ENCODE peak calls at places on chromosomes 4 and X, in five cellular contexts. One of them, this sample, is unnamed.

GRCh38 chr4:110003401-110004187 is 90.9 kb downstream of the EGF start:
- DNase-seq in psoas muscle: no peak
- DNase-seq in astrocyte of the spinal cord: no peak
- DNase-seq in SJSA1: no peak
- DNase-seq in IMR-90: no peak
- DNase-seq in this sample: no peak

GRCh38 chrX:133586443-133586842 is 171.2 kb upstream of the GPC4 start:
- DNase-seq in IMR-90: no peak
- DNase-seq in SJSA1: peak
- DNase-seq in psoas muscle: no peak
- DNase-seq in astrocyte of the spinal cord: no peak
- DNase-seq in this sample: no peak

GRCh38 chr4:149796381-149796780 is 19.3 kb downstream of the IQCM start:
- DNase-seq in psoas muscle: no peak
- DNase-seq in IMR-90: no peak
- DNase-seq in astrocyte of the spinal cord: peak
- DNase-seq in SJSA1: no peak
- DNase-seq in this sample: no peak

GRCh38 chr4:159305129-159305528 is 202.2 kb downstream of the RAPGEF2 start:
- DNase-seq in astrocyte of the spinal cord: no peak
- DNase-seq in psoas muscle: no peak
- DNase-seq in SJSA1: no peak
- DNase-seq in IMR-90: no peak
- DNase-seq in this sample: no peak

GRCh38 chr4:22045051-22045450 is 96.5 kb upstream of the KCNIP4 start:
- DNase-seq in SJSA1: no peak
- DNase-seq in IMR-90: no peak
- DNase-seq in astrocyte of the spinal cord: no peak
- DNase-seq in psoas muscle: no peak
- DNase-seq in this sample: no peak

GRCh38 chrX:112190646-112191045 is 108.1 kb upstream of the TRPC5 start:
- DNase-seq in astrocyte of the spinal cord: no peak
- DNase-seq in SJSA1: no peak
- DNase-seq in IMR-90: no peak
- DNase-seq in psoas muscle: no peak
- DNase-seq in this sample: no peak

GRCh38 chr4:99816611-99817309 is at the start of gene DAPP1:
- DNase-seq in IMR-90: no peak
- DNase-seq in psoas muscle: no peak
- DNase-seq in astrocyte of the spinal cord: no peak
- DNase-seq in SJSA1: no peak
- DNase-seq in this sample: peak

GRCh38 chrX:17581650-17582049 is 155.6 kb upstream of the SCML1 start:
- DNase-seq in psoas muscle: no peak
- DNase-seq in IMR-90: no peak
- DNase-seq in astrocyte of the spinal cord: no peak
- DNase-seq in SJSA1: no peak
- DNase-seq in this sample: no peak

GRCh38 chrX:107729558-107730297 is 45.9 kb downstream of the TSC22D3 start:
- DNase-seq in IMR-90: no peak
- DNase-seq in astrocyte of the spinal cord: no peak
- DNase-seq in SJSA1: no peak
- DNase-seq in psoas muscle: peak
- DNase-seq in this sample: no peak

GRCh38 chr4:60201052-60201673 is 999.0 kb upstream of the ADGRL3 start:
- DNase-seq in astrocyte of the spinal cord: peak
- DNase-seq in IMR-90: peak
- DNase-seq in psoas muscle: no peak
- DNase-seq in SJSA1: peak
- DNase-seq in this sample: peak

GRCh38 chrX:19064175-19064574 is 58.1 kb downstream of the ADGRG2 start:
- DNase-seq in astrocyte of the spinal cord: peak
- DNase-seq in psoas muscle: no peak
- DNase-seq in IMR-90: peak
- DNase-seq in SJSA1: no peak
- DNase-seq in this sample: no peak

GRCh38 chr4:169220854-169221311 is 49.9 kb downstream of the SH3RF1 start:
- DNase-seq in psoas muscle: no peak
- DNase-seq in IMR-90: peak
- DNase-seq in astrocyte of the spinal cord: no peak
- DNase-seq in SJSA1: no peak
- DNase-seq in this sample: no peak

GRCh38 chr4:183861426-183861825 is 43.7 kb upstream of the STOX2 start:
- DNase-seq in astrocyte of the spinal cord: no peak
- DNase-seq in SJSA1: no peak
- DNase-seq in IMR-90: no peak
- DNase-seq in psoas muscle: no peak
- DNase-seq in this sample: no peak

GRCh38 chrX:11756354-11757318 is 1.4 kb upstream of the MSL3 start:
- DNase-seq in SJSA1: no peak
- DNase-seq in IMR-90: no peak
- DNase-seq in astrocyte of the spinal cord: peak
- DNase-seq in psoas muscle: no peak
- DNase-seq in this sample: peak

GRCh38 chr4:90543419-90544170 is 416.4 kb downstream of the CCSER1 start:
- DNase-seq in astrocyte of the spinal cord: no peak
- DNase-seq in IMR-90: no peak
- DNase-seq in psoas muscle: no peak
- DNase-seq in SJSA1: no peak
- DNase-seq in this sample: no peak

GRCh38 chr4:121777625-121778024 is 12.7 kb upstream of the SMIM43 start:
- DNase-seq in IMR-90: no peak
- DNase-seq in SJSA1: no peak
- DNase-seq in psoas muscle: no peak
- DNase-seq in astrocyte of the spinal cord: no peak
- DNase-seq in this sample: no peak

GRCh38 chr4:152103181-152103901 is 342.5 kb upstream of the GATB start:
- DNase-seq in psoas muscle: no peak
- DNase-seq in astrocyte of the spinal cord: no peak
- DNase-seq in SJSA1: no peak
- DNase-seq in IMR-90: no peak
- DNase-seq in this sample: no peak

GRCh38 chrX:132924426-132924825 is 34.0 kb downstream of the HS6ST2 start:
- DNase-seq in IMR-90: no peak
- DNase-seq in astrocyte of the spinal cord: no peak
- DNase-seq in SJSA1: no peak
- DNase-seq in psoas muscle: no peak
- DNase-seq in this sample: no peak

GRCh38 chr4:46329118-46329976 is 60.6 kb downstream of the GABRA2 start:
- DNase-seq in SJSA1: no peak
- DNase-seq in astrocyte of the spinal cord: peak
- DNase-seq in psoas muscle: no peak
- DNase-seq in IMR-90: peak
- DNase-seq in this sample: peak

GRCh38 chr4:20253799-20254409 is 2.2 kb downstream of the SLIT2 start:
- DNase-seq in SJSA1: peak
- DNase-seq in IMR-90: peak
- DNase-seq in psoas muscle: peak
- DNase-seq in astrocyte of the spinal cord: peak
- DNase-seq in this sample: no peak

GRCh38 chr4:151658959-151659593 is 101.7 kb downstream of the GATB start:
- DNase-seq in astrocyte of the spinal cord: peak
- DNase-seq in SJSA1: no peak
- DNase-seq in IMR-90: peak
- DNase-seq in psoas muscle: no peak
- DNase-seq in this sample: no peak

GRCh38 chr4:169988252-169988651 is 37.9 kb downstream of the MFAP3L start:
- DNase-seq in SJSA1: no peak
- DNase-seq in astrocyte of the spinal cord: no peak
- DNase-seq in psoas muscle: no peak
- DNase-seq in IMR-90: no peak
- DNase-seq in this sample: no peak

GRCh38 chrX:123743312-123743711 is 10.5 kb upstream of the THOC2 start:
- DNase-seq in astrocyte of the spinal cord: no peak
- DNase-seq in SJSA1: no peak
- DNase-seq in IMR-90: no peak
- DNase-seq in psoas muscle: no peak
- DNase-seq in this sample: no peak

GRCh38 chr4:600850-601515 is 24.4 kb upstream of the PDE6B start:
- DNase-seq in IMR-90: no peak
- DNase-seq in SJSA1: no peak
- DNase-seq in psoas muscle: no peak
- DNase-seq in astrocyte of the spinal cord: no peak
- DNase-seq in this sample: no peak

GRCh38 chr4:179666226-179666625 is 2224.0 kb upstream of the AGA start:
- DNase-seq in SJSA1: no peak
- DNase-seq in IMR-90: no peak
- DNase-seq in psoas muscle: no peak
- DNase-seq in astrocyte of the spinal cord: no peak
- DNase-seq in this sample: no peak

GRCh38 chr4:105896984-105897760 is 1.9 kb downstream of the NPNT start:
- DNase-seq in astrocyte of the spinal cord: no peak
- DNase-seq in IMR-90: no peak
- DNase-seq in psoas muscle: no peak
- DNase-seq in SJSA1: no peak
- DNase-seq in this sample: no peak
- H3K4me3 ChIP-seq in astrocyte of the spinal cord: no peak
- H3K4me3 ChIP-seq in IMR-90: no peak
- H3K4me3 ChIP-seq in psoas muscle: peak
- H3K4me3 ChIP-seq in SJSA1: no peak
- H3K4me3 ChIP-seq in this sample: peak

DNA sequence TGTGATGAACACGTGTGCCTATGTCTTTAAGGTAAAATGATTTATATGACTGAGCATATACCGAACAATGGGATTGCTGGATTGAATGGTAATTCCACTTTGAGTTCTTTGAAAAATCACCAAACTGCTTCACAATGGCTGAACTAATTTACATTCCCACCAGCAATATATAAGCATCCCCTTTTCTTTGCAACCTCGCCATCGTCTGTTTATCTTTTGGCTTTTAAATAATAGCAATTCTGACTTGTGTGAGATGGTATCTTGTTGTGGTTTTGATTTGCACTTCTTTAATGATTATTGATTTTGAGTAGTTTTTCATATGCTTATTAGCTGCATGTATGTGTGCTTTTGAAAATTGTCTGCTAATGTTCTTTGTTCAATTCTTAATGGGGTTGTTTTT is 31.8 kb upstream of the UGT2A1 start:
- DNase-seq in psoas muscle: no peak
- DNase-seq in astrocyte of the spinal cord: no peak
- DNase-seq in IMR-90: no peak
- DNase-seq in SJSA1: no peak
- DNase-seq in this sample: no peak
- H3K4me3 ChIP-seq in psoas muscle: no peak
- H3K4me3 ChIP-seq in astrocyte of the spinal cord: no peak
- H3K4me3 ChIP-seq in IMR-90: no peak
- H3K4me3 ChIP-seq in SJSA1: no peak
- H3K4me3 ChIP-seq in this sample: no peak

DNA sequence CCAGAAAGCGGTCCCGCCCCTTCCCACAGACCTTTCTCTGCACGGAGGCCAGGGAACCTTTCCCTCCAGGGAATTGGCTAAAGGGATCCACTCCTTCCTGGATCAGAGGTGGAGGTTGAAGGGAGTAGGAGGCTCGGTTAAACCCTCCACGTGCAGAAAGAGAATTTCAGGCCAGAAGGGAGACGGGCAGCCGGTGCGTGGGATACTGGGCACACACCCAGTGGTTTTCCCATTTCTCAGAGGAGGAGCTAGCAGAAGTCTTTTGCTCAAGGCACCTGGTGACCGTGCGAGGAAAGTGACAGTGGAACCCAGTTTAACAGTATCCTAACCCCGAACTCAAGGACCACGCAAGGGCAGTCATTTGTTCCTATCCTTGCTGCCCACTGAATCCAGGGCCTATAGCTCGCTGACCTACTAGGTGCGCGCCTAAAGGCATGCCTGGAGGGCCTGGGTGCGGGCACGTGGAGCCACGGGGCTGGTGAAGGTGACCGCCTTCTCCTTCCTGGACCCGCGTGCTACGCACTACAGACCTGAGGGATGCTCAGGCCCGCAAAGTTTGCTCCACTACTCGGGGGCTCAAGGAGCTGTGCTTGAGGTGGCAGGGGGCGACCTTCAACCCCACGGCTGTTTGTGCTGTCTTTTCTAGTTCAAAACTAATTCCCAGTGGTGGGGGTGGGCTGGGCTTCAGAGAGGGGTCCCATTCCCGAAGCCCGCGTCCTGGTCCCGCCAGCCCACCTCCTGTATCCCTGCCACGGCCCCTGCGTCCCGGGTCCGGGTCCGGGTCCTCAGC is 584 bp upstream of the AFF2 start:
- DNase-seq in IMR-90: no peak
- DNase-seq in SJSA1: no peak
- DNase-seq in psoas muscle: no peak
- DNase-seq in astrocyte of the spinal cord: no peak
- DNase-seq in this sample: no peak
- H3K4me3 ChIP-seq in IMR-90: peak
- H3K4me3 ChIP-seq in SJSA1: no peak
- H3K4me3 ChIP-seq in psoas muscle: no peak
- H3K4me3 ChIP-seq in astrocyte of the spinal cord: peak
- H3K4me3 ChIP-seq in this sample: peak

GRCh38 chr4:156662921-156663320 is 308.7 kb downstream of the PDGFC start:
- DNase-seq in astrocyte of the spinal cord: no peak
- DNase-seq in SJSA1: no peak
- DNase-seq in IMR-90: no peak
- DNase-seq in psoas muscle: no peak
- DNase-seq in this sample: no peak
- H3K4me3 ChIP-seq in astrocyte of the spinal cord: no peak
- H3K4me3 ChIP-seq in SJSA1: no peak
- H3K4me3 ChIP-seq in IMR-90: no peak
- H3K4me3 ChIP-seq in psoas muscle: no peak
- H3K4me3 ChIP-seq in this sample: no peak

DNA sequence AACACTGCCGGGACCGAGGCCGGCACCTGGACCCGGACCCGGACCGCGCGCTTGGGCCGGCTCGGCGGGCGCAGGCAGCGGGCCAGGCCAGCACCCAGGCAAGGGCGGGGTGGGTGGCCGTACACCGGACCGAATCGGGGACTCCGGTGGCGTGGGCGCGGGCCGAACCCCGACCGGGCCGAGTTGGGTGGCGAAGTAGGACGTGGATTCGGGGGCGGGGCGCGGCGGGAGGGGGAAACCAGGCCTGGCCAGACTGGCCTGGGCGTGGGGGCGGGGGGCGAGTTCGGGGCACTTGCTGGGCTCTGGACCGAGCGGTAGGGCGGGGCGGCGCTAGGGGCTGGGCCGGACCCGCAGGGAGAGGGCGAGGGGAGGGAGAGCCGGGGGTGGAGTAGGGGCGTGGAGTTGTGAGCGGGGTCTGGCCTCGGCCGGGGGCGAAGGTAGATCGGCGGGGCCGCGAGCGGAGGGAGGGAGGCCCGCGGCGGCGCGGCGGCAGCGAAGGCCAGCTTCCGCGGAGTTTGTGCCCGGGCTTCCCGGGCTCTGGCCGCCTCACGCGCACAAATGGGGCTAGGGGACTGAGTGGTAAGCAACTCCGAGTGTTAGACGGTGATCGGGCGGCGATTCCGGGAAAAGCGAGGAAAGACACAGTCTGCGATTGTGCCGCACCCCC is 1.8 kb upstream of the BCORL1 start:
- DNase-seq in IMR-90: no peak
- DNase-seq in SJSA1: no peak
- DNase-seq in psoas muscle: peak
- DNase-seq in astrocyte of the spinal cord: no peak
- DNase-seq in this sample: no peak
- H3K4me3 ChIP-seq in IMR-90: peak
- H3K4me3 ChIP-seq in SJSA1: peak
- H3K4me3 ChIP-seq in psoas muscle: no peak
- H3K4me3 ChIP-seq in astrocyte of the spinal cord: no peak
- H3K4me3 ChIP-seq in this sample: no peak